ENCODE peak calls at places on chromosome 7, in ten cellular contexts. G is transverse colon, T is esophagus muscularis mucosa, D is breast epithelium, R is stomach, Z is suprapubic skin, E is HepG2, F is prostate gland, Q is SK-N-SH, X is vagina. P is an unnamed sample. For H3K9me3, the result is how much of the 10 kb centered on the place peaks cover.

GRCh38 chr7:112485766-112486165 is 5.0 kb downstream of the LSMEM1 start:
- DNase-seq in G (no peak), T (no peak), D (no peak), R (no peak), Z (no peak), E (no peak), F (no peak), Q (no peak), X (no peak), P (no peak)

GRCh38 chr7:155545348-155545747 is 1.0 kb downstream of the CNPY1 start:
- DNase-seq in G (no peak), T (no peak), D (no peak), R (no peak), Z (no peak), E (no peak), F (no peak), Q (no peak), X (no peak), P (no peak)

GRCh38 chr7:155205368-155206285 is 92.1 kb upstream of the INSIG1 start:
- DNase-seq in G (peak), T (no peak), D (peak), R (peak), Z (peak), E (no peak), F (peak), Q (peak), X (no peak), P (peak)

GRCh38 chr7:139230078-139230477 is 959 bp upstream of the UBN2 start:
- DNase-seq in G (no peak), T (no peak), D (no peak), R (no peak), Z (no peak), E (peak), F (no peak), Q (no peak), X (no peak), P (no peak)

GRCh38 chr7:139697031-139697430 is 80.8 kb downstream of the HIPK2 start:
- DNase-seq in G (no peak), T (no peak), D (no peak), R (peak), Z (no peak), E (no peak), F (no peak), Q (no peak), X (no peak), P (no peak)

GRCh38 chr7:142856565-142857245 is 1.8 kb downstream of the EPHB6 start:
- DNase-seq in G (no peak), T (no peak), D (no peak), R (no peak), Z (no peak), E (no peak), F (no peak), Q (no peak), X (no peak), P (no peak)

GRCh38 chr7:94394399-94395140 is at the start of gene COL1A2:
- DNase-seq in G (peak), T (peak), D (peak), R (peak), Z (peak), E (no peak), F (no peak), Q (peak), X (no peak), P (peak)

GRCh38 chr7:29120955-29121354 is 25.4 kb downstream of the CPVL start:
- DNase-seq in G (no peak), T (no peak), D (no peak), R (no peak), Z (no peak), E (no peak), F (no peak), Q (no peak), X (no peak), P (no peak)

GRCh38 chr7:55130079-55130476 is 111.3 kb downstream of the EGFR start:
- DNase-seq in G (no peak), T (peak), D (no peak), R (no peak), Z (no peak), E (no peak), F (no peak), Q (no peak), X (no peak), P (no peak)

GRCh38 chr7:136971776-136972175 is 103.3 kb downstream of the CHRM2 start:
- DNase-seq in G (no peak), T (no peak), D (no peak), R (no peak), Z (no peak), E (no peak), F (no peak), Q (no peak), X (no peak), P (no peak)

GRCh38 chr7:151381333-151382078 is 28.3 kb downstream of the WDR86 start:
- DNase-seq in G (peak), T (no peak), D (no peak), R (peak), Z (peak), E (no peak), F (no peak), Q (peak), X (no peak), P (no peak)

GRCh38 chr7:124810605-124811004 is 45.0 kb upstream of the GPR37 start:
- DNase-seq in G (no peak), T (no peak), D (no peak), R (no peak), Z (no peak), E (no peak), F (no peak), Q (no peak), X (no peak), P (no peak)

GRCh38 chr7:100127866-100128601 is 1.3 kb downstream of the MBLAC1 start:
- DNase-seq in G (peak), T (no peak), D (no peak), R (no peak), Z (no peak), E (no peak), F (no peak), Q (peak), X (no peak), P (no peak)

GRCh38 chr7:151601521-151602305 is 82.0 kb upstream of the RHEB start:
- DNase-seq in G (no peak), T (no peak), D (peak), R (no peak), Z (peak), E (no peak), F (no peak), Q (no peak), X (no peak), P (no peak)

DNA sequence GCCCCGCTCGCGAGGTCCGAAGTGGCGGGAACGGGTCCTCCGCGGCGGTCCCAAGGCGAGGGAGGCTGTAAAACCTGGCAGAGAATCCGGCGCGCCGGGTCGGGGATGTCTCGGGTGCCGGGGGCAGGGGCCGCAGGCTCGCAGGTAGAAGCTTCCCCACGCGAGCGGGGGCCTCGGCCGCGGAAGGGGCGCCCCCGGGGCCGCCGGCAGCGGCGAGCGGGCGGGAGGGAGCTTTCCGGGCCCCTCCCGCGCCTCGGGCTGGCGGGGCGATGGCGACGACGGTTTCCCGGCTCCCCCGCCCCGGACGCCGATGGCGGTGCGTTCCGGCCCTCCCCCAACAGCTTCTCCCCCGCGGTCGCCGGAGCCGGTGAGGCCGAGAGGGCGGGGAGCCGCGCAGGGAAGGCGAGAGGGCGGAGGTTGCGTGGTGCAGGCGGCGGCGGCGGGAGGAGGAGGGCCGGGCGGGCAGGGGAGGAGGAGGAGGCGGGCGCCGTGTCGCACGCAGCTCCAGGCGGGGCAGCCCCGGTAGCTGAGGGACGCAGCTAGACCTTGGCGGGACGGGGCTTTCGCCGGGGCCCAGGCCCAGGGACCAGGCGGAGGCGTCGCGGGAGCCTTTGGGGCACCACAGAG is at the start of gene CUL1:
- DNase-seq in G (peak), T (peak), D (peak), R (peak), Z (peak), E (peak), F (peak), Q (peak), X (no peak), P (peak)
- TF ChIP-seq POLR2AphosphoS5 in G (peak), T (peak), D (peak), R (peak), Z (peak), E (peak), F (peak), Q (peak), X (no peak), P (peak)

GRCh38 chr7:158550886-158551452 is 36.7 kb downstream of the PTPRN2 start:
- DNase-seq in G (no peak), T (no peak), D (no peak), R (no peak), Z (peak), E (no peak), F (no peak), Q (no peak), X (no peak), P (no peak)
- H3K9me3 ChIP-seq in G (under half), T (under half), D (under half), R (under half), Z (under half), E (under half), F (under half), Q (under half), X (under half), P (under half)

DNA sequence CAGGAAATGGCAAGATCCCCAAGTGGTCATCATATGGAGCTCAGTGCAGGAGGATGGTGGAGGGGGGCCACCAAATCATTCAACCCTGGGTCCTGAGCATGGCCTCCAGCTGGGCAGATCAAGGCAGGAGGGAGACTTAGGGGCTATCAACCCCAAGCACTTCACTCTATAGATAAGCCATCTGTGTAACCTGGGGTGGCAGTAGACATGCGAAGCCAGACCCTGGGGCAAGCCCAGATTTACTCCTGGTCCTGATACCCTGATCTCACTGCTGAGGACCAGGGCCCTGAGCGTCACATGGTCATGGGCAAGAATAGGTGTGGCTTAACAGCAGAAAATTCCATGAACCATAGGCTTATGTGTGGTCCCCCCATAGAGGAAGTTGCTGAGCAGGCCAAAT is 173.0 kb upstream of the ADCY1 start:
- DNase-seq in G (no peak), T (peak), D (no peak), R (no peak), Z (no peak), E (no peak), F (no peak), Q (no peak), X (peak), P (no peak)
- H3K4me3 ChIP-seq in G (no peak), T (no peak), D (no peak), R (no peak), Z (no peak), E (no peak), F (no peak), Q (no peak), X (no peak), P (no peak)

DNA sequence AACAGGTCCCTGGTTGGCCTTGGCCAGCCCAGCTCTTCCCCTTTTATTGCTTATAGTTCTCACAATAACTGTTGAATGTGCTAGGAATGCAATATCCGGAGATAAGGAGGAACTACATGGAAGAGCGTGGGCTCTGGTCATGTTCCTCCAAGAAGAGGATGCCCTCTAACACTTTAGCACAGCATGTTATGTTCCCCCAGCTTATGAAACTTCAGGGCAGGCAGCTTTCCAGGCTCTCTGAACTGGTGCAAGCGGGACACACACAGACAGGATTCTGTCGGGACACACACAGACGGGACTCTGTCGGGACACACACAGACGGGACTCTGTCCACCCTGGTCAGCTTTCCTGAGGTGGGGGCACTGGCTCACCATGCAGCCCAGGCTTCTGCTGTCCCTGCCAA is 141.6 kb downstream of the PKD1L1 start:
- DNase-seq in G (no peak), T (no peak), D (peak), R (no peak), Z (no peak), E (no peak), F (no peak), Q (no peak), X (no peak), P (peak)
- TF ChIP-seq POLR2AphosphoS5 in G (no peak), T (peak), D (no peak), R (no peak), Z (no peak), E (no peak), F (no peak), Q (no peak), X (no peak), P (no peak)

DNA sequence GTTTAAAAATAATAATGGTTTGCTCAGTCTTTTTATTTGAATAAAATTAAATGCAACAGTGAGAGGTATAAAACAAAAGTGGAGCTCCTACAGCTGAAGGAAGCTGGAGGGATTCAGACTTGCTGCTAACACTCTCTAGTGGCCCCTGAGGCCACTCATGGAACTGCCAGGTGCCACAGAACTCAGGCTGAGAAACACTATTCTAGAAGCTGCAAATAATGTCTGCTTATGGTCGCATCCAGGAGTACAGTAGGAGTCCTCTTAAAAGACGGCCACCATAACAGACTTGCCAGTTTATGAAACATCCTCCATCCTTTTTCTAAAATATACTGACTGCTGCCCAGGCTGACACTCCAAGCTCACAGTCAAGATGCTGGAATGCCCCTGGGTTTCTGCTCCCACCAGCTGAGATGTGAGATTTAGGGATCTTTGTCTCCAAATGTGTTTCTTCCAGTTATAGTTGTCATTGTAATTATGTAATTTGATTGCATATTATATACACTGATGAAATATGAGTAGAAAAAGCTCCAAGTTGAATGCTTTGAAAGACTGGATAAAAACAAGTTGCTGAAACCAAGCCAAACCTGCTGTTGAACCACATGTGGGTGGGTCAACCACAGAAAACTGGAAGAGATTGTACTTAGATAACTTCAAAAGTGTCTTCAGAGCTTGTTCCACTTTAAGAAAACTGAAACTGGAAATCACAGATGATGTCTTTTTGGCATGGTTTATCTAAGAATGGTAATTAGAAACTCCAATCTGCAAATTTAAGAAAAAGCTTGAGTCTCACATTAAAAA is 213.7 kb upstream of the AOAH start:
- DNase-seq in G (no peak), T (no peak), D (no peak), R (no peak), Z (no peak), E (no peak), F (no peak), Q (no peak), X (no peak), P (no peak)
- H3K9me3 ChIP-seq in G (under half), T (half or more), D (under half), R (half or more), Z (under half), E (under half), F (under half), Q (under half), X (under half), P (under half)

GRCh38 chr7:16419126-16419525 is 2.2 kb downstream of the CRPPA start:
- DNase-seq in G (no peak), T (no peak), D (no peak), R (no peak), Z (no peak), E (no peak), F (no peak), Q (no peak), X (no peak), P (no peak)

GRCh38 chr7:16420649-16421332 is 547 bp downstream of the CRPPA start:
- DNase-seq in G (peak), T (peak), D (peak), R (peak), Z (peak), E (peak), F (peak), Q (peak), X (no peak), P (peak)

GRCh38 chr7:16421333-16422099 is at the start of gene CRPPA:
- DNase-seq in G (peak), T (no peak), D (peak), R (no peak), Z (no peak), E (peak), F (peak), Q (peak), X (no peak), P (peak)

GRCh38 chr7:16420329-16420648 is 1.0 kb downstream of the CRPPA start:
- DNase-seq in G (no peak), T (no peak), D (no peak), R (no peak), Z (no peak), E (no peak), F (no peak), Q (no peak), X (no peak), P (no peak)

GRCh38 chr7:16419859-16420258 is 1.5 kb downstream of the CRPPA start:
- DNase-seq in G (no peak), T (no peak), D (no peak), R (no peak), Z (no peak), E (no peak), F (no peak), Q (no peak), X (no peak), P (no peak)
- H3K4me3 ChIP-seq in G (peak), T (peak), D (no peak), R (peak), Z (peak), E (peak), F (no peak), Q (no peak), X (no peak), P (peak)

DNA sequence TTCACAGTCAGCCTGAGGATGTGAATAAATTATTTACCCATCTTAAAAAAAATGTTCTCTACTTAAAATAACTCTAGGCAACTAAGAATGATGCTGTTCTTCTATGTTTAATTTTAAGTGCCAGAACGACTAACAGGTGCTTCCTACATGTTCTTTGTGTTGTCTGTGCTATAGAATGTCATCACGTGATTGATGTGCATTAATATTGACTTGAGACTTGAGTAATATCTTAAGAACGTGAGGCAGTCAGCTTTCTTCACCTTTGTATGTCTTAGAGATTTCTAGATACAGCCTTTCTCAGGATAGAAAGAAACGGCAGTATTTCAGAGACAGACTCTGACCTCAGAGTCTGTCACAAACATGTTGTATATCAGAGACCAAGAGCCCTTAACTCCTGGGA is 274.6 kb downstream of the KCND2 start:
- DNase-seq in G (no peak), T (no peak), D (no peak), R (no peak), Z (no peak), E (no peak), F (no peak), Q (no peak), X (no peak), P (no peak)
- TF ChIP-seq POLR2AphosphoS5 in G (no peak), T (no peak), D (no peak), R (no peak), Z (no peak), E (no peak), F (no peak), Q (no peak), X (no peak), P (no peak)

GRCh38 chr7:158357106-158357897 is 230.3 kb downstream of the PTPRN2 start:
- DNase-seq in G (no peak), T (no peak), D (no peak), R (no peak), Z (peak), E (no peak), F (no peak), Q (no peak), X (peak), P (peak)
- H3K9me3 ChIP-seq in G (under half), T (under half), D (under half), R (under half), Z (under half), E (under half), F (under half), Q (under half), X (under half), P (under half)